ENCODE peak calls at places on chromosomes 11 and 22, in five cellular contexts. M, N, G, H and B are unnamed samples.

GRCh38 chr11:86978756-86979608 is 23.8 kb upstream of the FZD4 start:
- DNase-seq in M (peak; percentile 65), N (peak; percentile 57), G (no peak), H (no peak), B (peak; percentile 62)

GRCh38 chr22:23268139-23268712 is 87.9 kb downstream of the BCR start:
- DNase-seq in M (no peak), N (no peak), G (no peak), H (no peak), B (no peak)

GRCh38 chr22:23179381-23180294 is 671 bp upstream of the BCR start:
- DNase-seq in M (no peak), N (no peak), G (peak; percentile 85), H (no peak), B (peak; percentile 92)

GRCh38 chr22:36356708-36357694 is 30.8 kb downstream of the MYH9 start:
- DNase-seq in M (peak; percentile 62), N (no peak), G (no peak), H (peak; percentile 45), B (peak; percentile 60)

GRCh38 chr11:10526974-10527918 is 13.7 kb downstream of the RNF141 start:
- DNase-seq in M (peak; percentile 66), N (no peak), G (no peak), H (no peak), B (peak; percentile 58)

GRCh38 chr22:26435327-26436093 is 6.5 kb downstream of the ASPHD2 start:
- DNase-seq in M (no peak), N (peak; percentile 11), G (no peak), H (no peak), B (no peak)

GRCh38 chr11:64675417-64676252 is 47.4 kb downstream of the NRXN2 start:
- DNase-seq in M (peak; percentile 82), N (peak; percentile 65), G (no peak), H (no peak), B (peak; percentile 98)

GRCh38 chr11:119847836-119848235 is 118.8 kb upstream of the NECTIN1 start:
- DNase-seq in M (no peak), N (no peak), G (no peak), H (no peak), B (no peak)

GRCh38 chr11:10899542-10899830 is 41.6 kb upstream of the ZBED5 start:
- DNase-seq in M (no peak), N (no peak), G (no peak), H (peak; percentile 5), B (peak; percentile 91)

GRCh38 chr11:13261600-13262061 is 16.0 kb upstream of the BMAL1 start:
- DNase-seq in M (peak; percentile 87), N (peak; percentile 81), G (no peak), H (no peak), B (peak; percentile 68)

GRCh38 chr11:125071831-125072209 is 8.7 kb downstream of the SLC37A2 start:
- DNase-seq in M (no peak), N (no peak), G (peak; percentile 72), H (no peak), B (no peak)

GRCh38 chr11:6401439-6401838 is 11.2 kb downstream of the SMPD1 start:
- DNase-seq in M (no peak), N (no peak), G (no peak), H (no peak), B (no peak)

GRCh38 chr22:35312198-35313059 is 12.7 kb downstream of the TOM1 start:
- DNase-seq in M (peak; percentile 82), N (no peak), G (peak; percentile 30), H (no peak), B (peak; percentile 92)

GRCh38 chr22:38981005-38981658 is 1.0 kb upstream of the APOBEC3B start:
- DNase-seq in M (peak; percentile 31), N (peak; percentile 19), G (no peak), H (no peak), B (peak; percentile 69)

GRCh38 chr11:129346916-129347315 is 28.7 kb upstream of the BARX2 start:
- DNase-seq in M (no peak), N (peak; percentile 12), G (no peak), H (no peak), B (no peak)

GRCh38 chr22:37848587-37849088 is 581 bp upstream of the EIF3L start:
- DNase-seq in M (peak; percentile 16), N (peak; percentile 43), G (no peak), H (peak; percentile 11), B (peak; percentile 80)

GRCh38 chr22:46072030-46072881 is 78.1 kb upstream of the PPARA start:
- DNase-seq in M (peak; percentile 61), N (peak; percentile 44), G (peak; percentile 90), H (peak; percentile 60), B (peak; percentile 83)

GRCh38 chr11:62573006-62573591 is 592 bp downstream of the EEF1G start:
- DNase-seq in M (no peak), N (no peak), G (no peak), H (no peak), B (peak; percentile 71)

GRCh38 chr11:102783720-102784119 is 3.3 kb upstream of the MMP10 start:
- DNase-seq in M (no peak), N (no peak), G (no peak), H (no peak), B (no peak)

GRCh38 chr11:20474176-20474950 is 86.8 kb downstream of the PRMT3 start:
- DNase-seq in M (no peak), N (no peak), G (no peak), H (no peak), B (no peak)